ENCODE peak calls at places on chromosome 21, in seven cellular contexts. One of them, this sample, is unnamed.

GRCh38 chr21:14376854-14377253 is 6.1 kb downstream of the HSPA13 start:
- DNase-seq in A549: peak; percentile 5
- DNase-seq in IMR-90: no peak
- DNase-seq in SK-N-SH: no peak
- DNase-seq in HepG2: no peak
- DNase-seq in H1: no peak
- DNase-seq in K562: no peak
- DNase-seq in this sample: no peak

GRCh38 chr21:34198232-34199120 is 125.1 kb downstream of the MRPS6 start:
- DNase-seq in HepG2: no peak
- DNase-seq in H1: no peak
- DNase-seq in A549: no peak
- DNase-seq in K562: no peak
- DNase-seq in SK-N-SH: no peak
- DNase-seq in IMR-90: no peak
- DNase-seq in this sample: peak; percentile 8

GRCh38 chr21:29145837-29146453 is 15.5 kb downstream of the MAP3K7CL start:
- DNase-seq in SK-N-SH: no peak
- DNase-seq in A549: no peak
- DNase-seq in IMR-90: no peak
- DNase-seq in K562: no peak
- DNase-seq in H1: no peak
- DNase-seq in HepG2: no peak
- DNase-seq in this sample: no peak

GRCh38 chr21:30480145-30480544 is at the start of gene KRTAP19-1:
- DNase-seq in A549: no peak
- DNase-seq in K562: no peak
- DNase-seq in SK-N-SH: no peak
- DNase-seq in HepG2: no peak
- DNase-seq in H1: no peak
- DNase-seq in IMR-90: no peak
- DNase-seq in this sample: no peak

GRCh38 chr21:26041441-26042180 is 129.0 kb downstream of the APP start:
- DNase-seq in H1: no peak
- DNase-seq in SK-N-SH: peak; percentile 53
- DNase-seq in HepG2: no peak
- DNase-seq in IMR-90: peak; percentile 63
- DNase-seq in K562: no peak
- DNase-seq in A549: no peak
- DNase-seq in this sample: no peak

GRCh38 chr21:34845521-34846213 is 176.9 kb downstream of the CLIC6 start:
- DNase-seq in A549: no peak
- DNase-seq in HepG2: no peak
- DNase-seq in SK-N-SH: no peak
- DNase-seq in H1: no peak
- DNase-seq in IMR-90: peak; percentile 90
- DNase-seq in K562: no peak
- DNase-seq in this sample: peak; percentile 60

GRCh38 chr21:15004721-15005370 is 60.0 kb downstream of the NRIP1 start:
- DNase-seq in IMR-90: peak; percentile 73
- DNase-seq in K562: no peak
- DNase-seq in A549: no peak
- DNase-seq in SK-N-SH: no peak
- DNase-seq in HepG2: no peak
- DNase-seq in H1: no peak
- DNase-seq in this sample: no peak

GRCh38 chr21:43703068-43703880 is 15.7 kb upstream of the PDXK start:
- DNase-seq in A549: no peak
- DNase-seq in IMR-90: peak; percentile 68
- DNase-seq in SK-N-SH: peak; percentile 48
- DNase-seq in K562: no peak
- DNase-seq in HepG2: peak; percentile 57
- DNase-seq in H1: no peak
- DNase-seq in this sample: no peak

GRCh38 chr21:26761174-26761915 is 83.9 kb downstream of the ADAMTS1 start:
- DNase-seq in IMR-90: no peak
- DNase-seq in HepG2: no peak
- DNase-seq in SK-N-SH: no peak
- DNase-seq in A549: no peak
- DNase-seq in K562: no peak
- DNase-seq in H1: no peak
- DNase-seq in this sample: no peak

GRCh38 chr21:35138665-35139381 is 89.7 kb upstream of the RUNX1 start:
- DNase-seq in A549: no peak
- DNase-seq in SK-N-SH: no peak
- DNase-seq in IMR-90: peak; percentile 95
- DNase-seq in H1: no peak
- DNase-seq in K562: peak; percentile 33
- DNase-seq in HepG2: no peak
- DNase-seq in this sample: no peak

GRCh38 chr21:28334407-28334806 is 658.3 kb downstream of the LTN1 start:
- DNase-seq in H1: no peak
- DNase-seq in A549: no peak
- DNase-seq in IMR-90: no peak
- DNase-seq in K562: no peak
- DNase-seq in SK-N-SH: no peak
- DNase-seq in HepG2: no peak
- DNase-seq in this sample: no peak

GRCh38 chr21:46552274-46552673 is 52.6 kb downstream of the S100B start:
- DNase-seq in IMR-90: no peak
- DNase-seq in H1: no peak
- DNase-seq in SK-N-SH: no peak
- DNase-seq in HepG2: no peak
- DNase-seq in K562: no peak
- DNase-seq in A549: no peak
- DNase-seq in this sample: no peak

GRCh38 chr21:20086508-20086907 is 911.7 kb upstream of the NCAM2 start:
- DNase-seq in HepG2: no peak
- DNase-seq in H1: no peak
- DNase-seq in IMR-90: no peak
- DNase-seq in A549: no peak
- DNase-seq in SK-N-SH: no peak
- DNase-seq in K562: no peak
- DNase-seq in this sample: no peak

GRCh38 chr21:29490016-29490415 is 191.3 kb downstream of the BACH1 start:
- DNase-seq in H1: no peak
- DNase-seq in K562: no peak
- DNase-seq in HepG2: no peak
- DNase-seq in A549: no peak
- DNase-seq in IMR-90: peak; percentile 62
- DNase-seq in SK-N-SH: no peak
- DNase-seq in this sample: no peak

GRCh38 chr21:33386222-33386784 is 16.9 kb upstream of the IFNGR2 start:
- DNase-seq in IMR-90: no peak
- DNase-seq in K562: peak; percentile 71
- DNase-seq in HepG2: no peak
- DNase-seq in H1: no peak
- DNase-seq in SK-N-SH: no peak
- DNase-seq in A549: no peak
- DNase-seq in this sample: no peak

DNA sequence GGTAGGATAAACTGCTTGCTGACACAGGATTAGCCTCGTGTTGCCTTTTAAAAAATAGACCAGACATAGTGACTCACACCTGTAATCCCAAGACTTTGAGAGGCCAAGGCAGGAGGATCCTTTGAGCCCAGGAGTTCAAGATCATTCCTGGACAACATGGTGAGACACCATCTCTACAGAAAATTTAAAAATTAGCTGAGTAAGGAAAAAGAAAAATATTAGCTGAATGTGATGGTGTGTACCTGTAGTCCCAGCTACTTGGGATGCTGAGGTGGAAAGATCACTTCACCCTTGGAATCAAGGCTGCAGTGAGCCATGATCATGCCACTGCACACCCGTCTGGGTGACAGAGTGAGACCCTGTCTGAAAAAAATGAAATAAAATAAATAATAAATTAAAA is 82.0 kb downstream of the ETS2 start:
- DNase-seq in A549: no peak
- DNase-seq in HepG2: no peak
- DNase-seq in K562: no peak
- DNase-seq in SK-N-SH: no peak
- DNase-seq in IMR-90: no peak
- DNase-seq in H1: no peak
- DNase-seq in this sample: no peak
- TF ChIP-seq RFX5 in A549: no peak
- TF ChIP-seq RFX5 in HepG2: no peak
- TF ChIP-seq RFX5 in K562: no peak
- TF ChIP-seq RFX5 in SK-N-SH: no peak
- TF ChIP-seq RFX5 in IMR-90: no peak
- TF ChIP-seq RFX5 in H1: no peak
- TF ChIP-seq RFX5 in this sample: no peak

GRCh38 chr21:31557421-31557955 is 102.0 kb upstream of the SOD1 start:
- DNase-seq in SK-N-SH: peak; percentile 70
- DNase-seq in IMR-90: no peak
- DNase-seq in H1: no peak
- DNase-seq in K562: no peak
- DNase-seq in A549: no peak
- DNase-seq in HepG2: no peak
- DNase-seq in this sample: no peak
- TF ChIP-seq RFX5 in SK-N-SH: no peak
- TF ChIP-seq RFX5 in IMR-90: no peak
- TF ChIP-seq RFX5 in H1: no peak
- TF ChIP-seq RFX5 in K562: no peak
- TF ChIP-seq RFX5 in A549: no peak
- TF ChIP-seq RFX5 in HepG2: no peak
- TF ChIP-seq RFX5 in this sample: no peak

DNA sequence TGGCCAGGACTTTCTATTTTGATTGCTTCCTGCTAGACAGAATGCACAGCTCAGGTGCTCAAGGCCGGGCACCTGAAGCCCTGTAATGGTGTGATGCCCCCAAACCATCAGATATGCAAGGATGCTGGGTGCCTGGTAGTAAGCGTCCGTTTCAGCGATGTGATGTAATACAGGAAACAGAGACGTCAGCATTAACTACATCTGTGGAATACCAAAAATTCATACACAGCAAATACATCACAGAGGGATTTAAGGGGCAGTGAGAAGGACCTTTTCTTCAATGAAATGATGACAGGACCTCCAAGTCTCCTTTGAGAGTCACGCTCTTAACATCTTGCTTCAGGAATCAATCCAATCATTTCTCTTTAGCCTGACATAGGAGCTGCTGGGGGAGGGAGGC is 64.4 kb downstream of the SIM2 start:
- DNase-seq in K562: no peak
- DNase-seq in IMR-90: no peak
- DNase-seq in HepG2: no peak
- DNase-seq in H1: no peak
- DNase-seq in SK-N-SH: no peak
- DNase-seq in A549: no peak
- DNase-seq in this sample: no peak
- TF ChIP-seq RFX5 in K562: no peak
- TF ChIP-seq RFX5 in IMR-90: no peak
- TF ChIP-seq RFX5 in HepG2: no peak
- TF ChIP-seq RFX5 in H1: no peak
- TF ChIP-seq RFX5 in SK-N-SH: no peak
- TF ChIP-seq RFX5 in A549: no peak
- TF ChIP-seq RFX5 in this sample: no peak

GRCh38 chr21:39037807-39038405 is 145.3 kb downstream of the PSMG1 start:
- DNase-seq in H1: no peak
- DNase-seq in K562: peak; percentile 29
- DNase-seq in IMR-90: peak; percentile 52
- DNase-seq in SK-N-SH: no peak
- DNase-seq in HepG2: no peak
- DNase-seq in A549: no peak
- DNase-seq in this sample: no peak
- TF ChIP-seq RFX5 in H1: no peak
- TF ChIP-seq RFX5 in K562: no peak
- TF ChIP-seq RFX5 in IMR-90: no peak
- TF ChIP-seq RFX5 in SK-N-SH: no peak
- TF ChIP-seq RFX5 in HepG2: no peak
- TF ChIP-seq RFX5 in A549: no peak
- TF ChIP-seq RFX5 in this sample: no peak

GRCh38 chr21:18174370-18174769 is 70.3 kb upstream of the CHODL start:
- DNase-seq in SK-N-SH: no peak
- DNase-seq in A549: no peak
- DNase-seq in K562: no peak
- DNase-seq in HepG2: no peak
- DNase-seq in H1: no peak
- DNase-seq in IMR-90: no peak
- DNase-seq in this sample: no peak

GRCh38 chr21:18178509-18178908 is 66.1 kb upstream of the CHODL start:
- DNase-seq in H1: no peak
- DNase-seq in K562: no peak
- DNase-seq in IMR-90: no peak
- DNase-seq in HepG2: no peak
- DNase-seq in A549: no peak
- DNase-seq in SK-N-SH: no peak
- DNase-seq in this sample: no peak
- TF ChIP-seq RFX5 in H1: no peak
- TF ChIP-seq RFX5 in K562: no peak
- TF ChIP-seq RFX5 in IMR-90: no peak
- TF ChIP-seq RFX5 in HepG2: no peak
- TF ChIP-seq RFX5 in A549: no peak
- TF ChIP-seq RFX5 in SK-N-SH: no peak
- TF ChIP-seq RFX5 in this sample: no peak

DNA sequence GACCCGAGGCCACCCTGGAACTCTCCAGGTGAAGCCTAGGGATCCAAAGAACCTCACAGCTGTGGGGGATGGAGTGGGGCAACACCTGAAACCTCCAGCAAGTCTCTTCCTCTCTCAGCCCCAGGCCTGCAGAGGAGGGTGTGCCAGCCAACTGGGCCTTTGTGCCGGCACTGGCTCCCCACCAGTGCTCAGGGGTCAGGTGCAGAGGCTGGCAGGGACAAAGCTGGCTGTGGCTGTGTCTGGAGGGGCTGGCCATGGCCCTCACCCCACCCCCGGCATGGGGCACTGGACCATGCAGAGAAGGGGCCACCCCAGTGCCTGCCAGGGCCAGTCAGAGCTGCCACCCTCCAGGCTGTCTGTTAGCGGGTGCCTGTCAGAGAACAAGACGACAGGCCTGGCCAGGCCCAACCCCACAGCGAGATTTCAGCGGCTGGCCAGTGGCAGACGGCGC is 3.9 kb downstream of the COL18A1 start:
- DNase-seq in HepG2: no peak
- DNase-seq in K562: no peak
- DNase-seq in H1: no peak
- DNase-seq in IMR-90: no peak
- DNase-seq in A549: no peak
- DNase-seq in SK-N-SH: peak; percentile 67
- DNase-seq in this sample: no peak
- TF ChIP-seq RFX5 in HepG2: no peak
- TF ChIP-seq RFX5 in K562: no peak
- TF ChIP-seq RFX5 in H1: no peak
- TF ChIP-seq RFX5 in IMR-90: no peak
- TF ChIP-seq RFX5 in A549: no peak
- TF ChIP-seq RFX5 in SK-N-SH: no peak
- TF ChIP-seq RFX5 in this sample: no peak

DNA sequence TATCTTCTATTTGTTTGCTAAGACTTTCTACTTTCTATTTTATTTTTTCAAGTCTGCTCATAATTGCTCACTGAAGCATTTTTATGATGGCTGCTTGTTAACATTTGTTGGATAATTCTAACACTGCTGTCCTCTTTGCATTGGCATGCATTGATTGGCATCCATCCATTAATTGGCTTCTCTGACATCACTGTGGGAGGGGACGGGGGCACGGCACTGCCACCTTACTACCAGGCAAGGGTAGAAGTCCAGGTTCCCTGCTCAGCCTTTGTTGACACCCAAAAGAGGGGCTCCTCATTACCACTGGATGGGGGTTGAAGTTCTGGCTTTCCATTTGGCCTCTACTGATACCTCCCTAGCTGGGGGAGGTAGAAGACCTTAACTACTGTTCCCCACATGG is 11.5 kb upstream of the ABCG1 start:
- DNase-seq in HepG2: no peak
- DNase-seq in A549: no peak
- DNase-seq in H1: no peak
- DNase-seq in SK-N-SH: no peak
- DNase-seq in IMR-90: no peak
- DNase-seq in K562: no peak
- DNase-seq in this sample: no peak
- TF ChIP-seq RFX5 in HepG2: no peak
- TF ChIP-seq RFX5 in A549: no peak
- TF ChIP-seq RFX5 in H1: no peak
- TF ChIP-seq RFX5 in SK-N-SH: no peak
- TF ChIP-seq RFX5 in IMR-90: no peak
- TF ChIP-seq RFX5 in K562: no peak
- TF ChIP-seq RFX5 in this sample: no peak